ENCODE peak calls at places on chromosomes 1 and 21, in six cellular contexts. K is ecto neural progenitor cell, T is HT1080, W is HTR-8/SVneo, N is progenitor cell of endocrine pancreas, S is non-pigmented ciliary epithelial cell. O is an unnamed sample.

GRCh38 chr1:108590436-108590835 is 30.5 kb downstream of the EEIG2 start:
- DNase-seq in W (no peak), N (no peak), S (no peak), T (peak), K (no peak), O (no peak)

GRCh38 chr1:6026095-6026809 is 19.4 kb upstream of the KCNAB2 start:
- DNase-seq in K (peak), N (no peak), T (peak), S (no peak), W (no peak), O (peak)

GRCh38 chr1:1764876-1765478 is 13.3 kb downstream of the NADK start:
- DNase-seq in S (no peak), N (no peak), K (no peak), W (no peak), T (no peak), O (no peak)

GRCh38 chr1:39973503-39974135 is 18.7 kb downstream of the MFSD2A start:
- DNase-seq in T (peak), W (peak), S (no peak), K (peak), N (peak), O (peak)

GRCh38 chr1:35656863-35657232 is 15.5 kb upstream of the PSMB2 start:
- DNase-seq in S (no peak), W (no peak), T (no peak), K (no peak), N (no peak), O (no peak)

GRCh38 chr1:113966013-113966412 is 13.3 kb upstream of the OLFML3 start:
- DNase-seq in N (no peak), T (no peak), W (no peak), K (no peak), S (no peak), O (no peak)

GRCh38 chr1:146036241-146036989 is 14.9 kb upstream of the HJV start:
- DNase-seq in S (no peak), K (no peak), W (no peak), N (no peak), T (peak), O (no peak)

GRCh38 chr1:233520510-233521191 is 93.3 kb upstream of the KCNK1 start:
- DNase-seq in S (no peak), W (no peak), N (no peak), T (peak), K (no peak), O (no peak)

GRCh38 chr1:161367684-161368398 is at the start of gene CFAP126:
- DNase-seq in W (peak), T (peak), N (no peak), S (peak), K (no peak), O (peak)

GRCh38 chr21:38057626-38058025 is 141.4 kb upstream of the KCNJ6 start:
- DNase-seq in K (no peak), T (no peak), N (no peak), S (no peak), W (no peak), O (no peak)

GRCh38 chr1:160975026-160975425 is 20.4 kb upstream of the ITLN2 start:
- DNase-seq in K (no peak), N (no peak), S (no peak), W (no peak), T (no peak), O (no peak)

GRCh38 chr1:5692649-5693048 is 299.6 kb downstream of the NPHP4 start:
- DNase-seq in T (no peak), S (no peak), K (no peak), W (no peak), N (no peak), O (no peak)

GRCh38 chr1:162390396-162391185 is 9.1 kb downstream of the C1orf226 start:
- DNase-seq in W (no peak), K (no peak), T (no peak), S (no peak), N (no peak), O (no peak)

GRCh38 chr1:71312545-71312944 is 231.7 kb upstream of the ZRANB2 start:
- DNase-seq in K (no peak), T (peak), W (no peak), S (no peak), N (no peak), O (no peak)

GRCh38 chr1:215568287-215568692 is 1.2 kb downstream of the KCTD3 start:
- DNase-seq in N (no peak), S (no peak), K (peak), T (peak), W (peak), O (no peak)

GRCh38 chr21:21045538-21045937 is 47.3 kb downstream of the NCAM2 start:
- DNase-seq in K (no peak), N (no peak), T (peak), W (no peak), S (no peak), O (no peak)

GRCh38 chr1:207444514-207445208 is 9.5 kb upstream of the CR2 start:
- DNase-seq in W (no peak), N (no peak), T (no peak), S (no peak), K (no peak), O (no peak)

GRCh38 chr1:193614817-193615216 is 428.4 kb upstream of the B3GALT2 start:
- DNase-seq in K (no peak), N (no peak), T (peak), W (no peak), S (peak), O (no peak)

GRCh38 chr1:161727343-161727924 is 6.1 kb downstream of the FCRLB start:
- DNase-seq in W (no peak), T (peak), N (no peak), S (peak), K (no peak), O (no peak)